ENCODE peak calls at places on chromosomes 11 and 22, in four cellular contexts. U, H, Z and I are unnamed samples.

GRCh38 chr11:36431429-36432092 is 78.5 kb downstream of the TRAF6 start:
- DNase-seq in U (peak; percentile 30), H (no peak), Z (peak; percentile 22), I (peak; percentile 85)

GRCh38 chr11:80798189-80798588 is 1357.4 kb upstream of the TENM4 start:
- DNase-seq in U (no peak), H (no peak), Z (no peak), I (no peak)

GRCh38 chr22:42881982-42882656 is 25.0 kb upstream of the ARFGAP3 start:
- DNase-seq in U (no peak), H (no peak), Z (no peak), I (no peak)

GRCh38 chr11:112795142-112795815 is 165.9 kb upstream of the NCAM1 start:
- DNase-seq in U (peak; percentile 60), H (peak; percentile 63), Z (peak; percentile 75), I (no peak)

GRCh38 chr11:128463975-128464374 is 123.4 kb downstream of the ETS1 start:
- DNase-seq in U (no peak), H (no peak), Z (no peak), I (no peak)

GRCh38 chr22:26592368-26593015 is 2.6 kb upstream of the TPST2 start:
- DNase-seq in U (no peak), H (no peak), Z (no peak), I (no peak)

GRCh38 chr22:35835267-35835997 is 117.8 kb downstream of the APOL5 start:
- DNase-seq in U (no peak), H (no peak), Z (no peak), I (no peak)

GRCh38 chr11:66119348-66120133 is 49.5 kb downstream of the PACS1 start:
- DNase-seq in U (peak; percentile 60), H (no peak), Z (peak; percentile 59), I (peak; percentile 63)

GRCh38 chr11:30908272-30908671 is 322.1 kb upstream of the MPPED2 start:
- DNase-seq in U (no peak), H (no peak), Z (no peak), I (no peak)

GRCh38 chr11:1055109-1055703 is 18.7 kb upstream of the MUC6 start:
- DNase-seq in U (no peak), H (no peak), Z (peak; percentile 2), I (no peak)

GRCh38 chr11:86749376-86749775 is 51.0 kb upstream of the PRSS23 start:
- DNase-seq in U (no peak), H (no peak), Z (no peak), I (no peak)

DNA sequence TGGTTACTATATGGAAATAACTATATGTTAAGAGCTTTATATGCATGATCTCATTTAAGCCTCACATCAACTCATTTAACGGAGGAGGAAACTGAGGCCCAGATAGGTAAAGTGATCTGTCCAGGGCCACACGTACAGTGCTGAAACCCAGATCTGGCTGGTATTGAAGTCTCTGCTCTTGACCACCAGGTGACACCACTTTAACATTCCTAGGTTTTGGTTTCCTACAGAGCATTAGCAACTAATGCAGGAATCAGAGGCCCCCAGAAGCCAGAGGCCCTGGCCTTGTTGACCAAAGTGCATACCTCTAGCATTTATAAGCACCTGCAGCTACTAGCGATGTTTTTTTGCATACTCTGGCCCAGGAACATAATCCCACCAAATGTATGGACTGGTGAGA is 12.9 kb upstream of the LIMK2 start:
- DNase-seq in U (no peak), H (no peak), Z (no peak), I (no peak)
- TF ChIP-seq CTCF in U (no peak), H (peak; percentile 20), Z (peak; percentile 23), I (no peak)

GRCh38 chr11:59157433-59157832 is 14.5 kb upstream of the DTX4 start:
- DNase-seq in U (no peak), H (no peak), Z (no peak), I (no peak)

GRCh38 chr11:59158206-59159068 is 13.5 kb upstream of the DTX4 start:
- DNase-seq in U (peak; percentile 76), H (peak; percentile 61), Z (no peak), I (no peak)

GRCh38 chr11:59152312-59152967 is 9.8 kb downstream of the FAM111A start:
- DNase-seq in U (no peak), H (no peak), Z (no peak), I (no peak)

GRCh38 chr11:59151761-59152160 is 9.1 kb downstream of the FAM111A start:
- DNase-seq in U (no peak), H (no peak), Z (no peak), I (no peak)

DNA sequence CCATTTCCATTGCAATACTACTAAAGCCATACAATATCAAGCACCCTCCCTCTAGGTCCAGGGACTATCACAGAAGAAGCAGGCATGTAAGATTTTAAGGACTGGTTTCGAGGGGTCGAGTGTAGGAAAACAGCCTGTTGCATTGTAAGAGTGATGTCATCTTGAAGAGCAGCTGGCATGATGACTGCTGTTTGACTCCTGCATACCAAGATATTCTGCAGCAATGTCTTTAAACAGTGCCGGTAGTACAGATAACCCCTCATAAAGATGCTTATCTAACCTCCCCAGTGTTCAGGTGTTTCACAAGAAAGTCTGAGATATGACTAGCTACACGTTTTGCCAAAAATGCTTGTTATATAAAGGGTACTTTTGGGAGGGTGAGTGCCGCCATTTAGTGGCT is 11.9 kb downstream of the FAM111A start:
- DNase-seq in U (no peak), H (no peak), Z (no peak), I (no peak)
- TF ChIP-seq CTCF in U (no peak), H (no peak), Z (no peak), I (no peak)

GRCh38 chr11:93728792-93729128 is 12.5 kb downstream of the TAF1D start:
- DNase-seq in U (no peak), H (no peak), Z (no peak), I (no peak)
- TF ChIP-seq CTCF in U (no peak), H (no peak), Z (no peak), I (no peak)

DNA sequence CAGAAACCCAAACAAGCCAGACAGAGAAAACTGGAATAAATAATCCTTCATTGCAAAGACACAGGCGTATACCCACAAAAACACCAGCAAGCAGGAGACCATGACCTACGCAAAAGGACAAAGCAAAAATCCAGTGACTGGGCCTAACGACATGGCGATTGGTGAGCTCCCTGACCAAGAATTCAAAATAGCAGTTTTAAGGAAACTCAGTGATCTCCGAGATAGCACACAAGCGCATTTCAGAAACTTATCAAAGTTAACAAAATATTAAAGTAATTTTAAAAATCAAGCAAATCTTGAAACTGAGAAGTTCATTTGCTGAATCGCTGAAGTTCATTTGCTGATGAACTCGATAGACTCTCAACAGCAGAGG is 27.6 kb downstream of the DBX1 start:
- DNase-seq in U (no peak), H (no peak), Z (no peak), I (no peak)
- TF ChIP-seq CTCF in U (no peak), H (no peak), Z (no peak), I (no peak)

DNA sequence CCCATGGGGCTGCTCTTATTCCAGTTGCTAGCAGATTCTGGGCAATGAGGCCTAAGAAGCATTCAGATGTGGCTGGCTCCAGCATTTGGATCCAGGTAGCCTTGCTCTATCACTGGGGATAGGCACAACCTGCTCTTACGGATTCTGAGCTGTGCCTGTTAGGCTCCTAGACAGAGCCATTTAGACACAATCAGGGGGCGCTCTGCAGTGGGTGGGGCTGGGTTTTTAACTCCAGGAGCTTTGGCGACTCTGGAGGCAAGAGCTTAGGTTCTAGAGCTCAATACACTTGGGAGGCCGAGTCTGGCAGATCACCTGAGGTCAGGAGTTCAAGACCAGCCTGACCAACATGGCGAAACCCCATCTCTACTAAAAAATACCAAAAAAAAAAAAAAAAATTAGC is 32.0 kb downstream of the KCNC1 start:
- DNase-seq in U (no peak), H (no peak), Z (no peak), I (no peak)
- TF ChIP-seq CTCF in U (no peak), H (no peak), Z (no peak), I (no peak)